ENCODE peak calls at places on chromosomes 1 and 21, in eight cellular contexts. One of them, this sample, is unnamed.

GRCh38 chr1:47578026-47578861 is 140.4 kb downstream of the FOXD2 start:
- DNase-seq in islet precursor cell: peak; percentile 97
- DNase-seq in cerebellar nuclear complex: no peak
- DNase-seq in GM19239: no peak
- DNase-seq in NCI-H2107: no peak
- DNase-seq in MV-4-11: no peak
- DNase-seq in memory B cell: no peak
- DNase-seq in naive thymus-derived CD4-positive, alpha-beta T cell: no peak
- DNase-seq in this sample: no peak

GRCh38 chr1:39679821-39680220 is 7.9 kb upstream of the NT5C1A start:
- DNase-seq in GM19239: no peak
- DNase-seq in NCI-H2107: no peak
- DNase-seq in naive thymus-derived CD4-positive, alpha-beta T cell: no peak
- DNase-seq in cerebellar nuclear complex: no peak
- DNase-seq in memory B cell: no peak
- DNase-seq in islet precursor cell: no peak
- DNase-seq in MV-4-11: no peak
- DNase-seq in this sample: no peak

GRCh38 chr21:46111857-46112730 is 14.2 kb downstream of the COL6A2 start:
- DNase-seq in naive thymus-derived CD4-positive, alpha-beta T cell: no peak
- DNase-seq in islet precursor cell: peak; percentile 50
- DNase-seq in MV-4-11: no peak
- DNase-seq in cerebellar nuclear complex: no peak
- DNase-seq in memory B cell: peak; percentile 6
- DNase-seq in GM19239: no peak
- DNase-seq in NCI-H2107: no peak
- DNase-seq in this sample: no peak

GRCh38 chr1:221858758-221859157 is 116.9 kb upstream of the DUSP10 start:
- DNase-seq in MV-4-11: no peak
- DNase-seq in islet precursor cell: no peak
- DNase-seq in cerebellar nuclear complex: no peak
- DNase-seq in NCI-H2107: no peak
- DNase-seq in GM19239: no peak
- DNase-seq in naive thymus-derived CD4-positive, alpha-beta T cell: no peak
- DNase-seq in memory B cell: no peak
- DNase-seq in this sample: no peak

GRCh38 chr1:215682232-215682631 is 115.1 kb downstream of the KCTD3 start:
- DNase-seq in MV-4-11: no peak
- DNase-seq in islet precursor cell: no peak
- DNase-seq in NCI-H2107: peak; percentile 8
- DNase-seq in memory B cell: no peak
- DNase-seq in cerebellar nuclear complex: no peak
- DNase-seq in naive thymus-derived CD4-positive, alpha-beta T cell: no peak
- DNase-seq in GM19239: no peak
- DNase-seq in this sample: no peak

GRCh38 chr1:106063510-106063909 is 993.0 kb upstream of the PRMT6 start:
- DNase-seq in GM19239: no peak
- DNase-seq in islet precursor cell: no peak
- DNase-seq in NCI-H2107: no peak
- DNase-seq in cerebellar nuclear complex: no peak
- DNase-seq in MV-4-11: no peak
- DNase-seq in naive thymus-derived CD4-positive, alpha-beta T cell: no peak
- DNase-seq in memory B cell: no peak
- DNase-seq in this sample: no peak

GRCh38 chr1:104132386-104132973 is 382.8 kb downstream of the AMY1C start:
- DNase-seq in NCI-H2107: no peak
- DNase-seq in GM19239: peak; percentile 1
- DNase-seq in cerebellar nuclear complex: no peak
- DNase-seq in islet precursor cell: peak; percentile 60
- DNase-seq in naive thymus-derived CD4-positive, alpha-beta T cell: no peak
- DNase-seq in memory B cell: no peak
- DNase-seq in MV-4-11: peak; percentile 37
- DNase-seq in this sample: no peak

GRCh38 chr1:234751678-234752077 is 141.7 kb upstream of the IRF2BP2 start:
- DNase-seq in cerebellar nuclear complex: no peak
- DNase-seq in naive thymus-derived CD4-positive, alpha-beta T cell: no peak
- DNase-seq in MV-4-11: no peak
- DNase-seq in NCI-H2107: no peak
- DNase-seq in GM19239: no peak
- DNase-seq in islet precursor cell: no peak
- DNase-seq in memory B cell: no peak
- DNase-seq in this sample: no peak

GRCh38 chr1:94020764-94021579 is 100.0 kb downstream of the ABCA4 start:
- DNase-seq in GM19239: no peak
- DNase-seq in islet precursor cell: peak; percentile 54
- DNase-seq in naive thymus-derived CD4-positive, alpha-beta T cell: no peak
- DNase-seq in cerebellar nuclear complex: no peak
- DNase-seq in NCI-H2107: no peak
- DNase-seq in memory B cell: no peak
- DNase-seq in MV-4-11: no peak
- DNase-seq in this sample: no peak

GRCh38 chr1:226034482-226034881 is 28.0 kb upstream of the H3-3A start:
- DNase-seq in GM19239: no peak
- DNase-seq in MV-4-11: peak; percentile 98
- DNase-seq in cerebellar nuclear complex: peak; percentile 64
- DNase-seq in islet precursor cell: peak; percentile 60
- DNase-seq in memory B cell: no peak
- DNase-seq in naive thymus-derived CD4-positive, alpha-beta T cell: no peak
- DNase-seq in NCI-H2107: no peak
- DNase-seq in this sample: peak; percentile 97

GRCh38 chr1:159881930-159882839 is 17.8 kb downstream of the CFAP45 start:
- DNase-seq in naive thymus-derived CD4-positive, alpha-beta T cell: peak; percentile 9
- DNase-seq in GM19239: no peak
- DNase-seq in MV-4-11: peak; percentile 40
- DNase-seq in islet precursor cell: no peak
- DNase-seq in cerebellar nuclear complex: no peak
- DNase-seq in NCI-H2107: peak; percentile 71
- DNase-seq in memory B cell: no peak
- DNase-seq in this sample: no peak

GRCh38 chr1:197989058-197989457 is 71.9 kb downstream of the LHX9 start:
- DNase-seq in GM19239: no peak
- DNase-seq in memory B cell: no peak
- DNase-seq in NCI-H2107: no peak
- DNase-seq in islet precursor cell: no peak
- DNase-seq in naive thymus-derived CD4-positive, alpha-beta T cell: no peak
- DNase-seq in cerebellar nuclear complex: no peak
- DNase-seq in MV-4-11: peak; percentile 26
- DNase-seq in this sample: no peak

GRCh38 chr1:145690587-145691558 is 16.3 kb downstream of the PDZK1 start:
- DNase-seq in GM19239: peak; percentile 73
- DNase-seq in naive thymus-derived CD4-positive, alpha-beta T cell: peak; percentile 33
- DNase-seq in NCI-H2107: no peak
- DNase-seq in MV-4-11: peak; percentile 76
- DNase-seq in islet precursor cell: peak; percentile 81
- DNase-seq in memory B cell: no peak
- DNase-seq in cerebellar nuclear complex: no peak
- DNase-seq in this sample: no peak

GRCh38 chr1:2987773-2988172 is 33.5 kb upstream of the ACTRT2 start:
- DNase-seq in cerebellar nuclear complex: no peak
- DNase-seq in memory B cell: no peak
- DNase-seq in GM19239: no peak
- DNase-seq in NCI-H2107: no peak
- DNase-seq in islet precursor cell: no peak
- DNase-seq in naive thymus-derived CD4-positive, alpha-beta T cell: no peak
- DNase-seq in MV-4-11: no peak
- DNase-seq in this sample: no peak

GRCh38 chr1:64934115-64934880 is 32.1 kb downstream of the JAK1 start:
- DNase-seq in MV-4-11: peak; percentile 54
- DNase-seq in cerebellar nuclear complex: no peak
- DNase-seq in memory B cell: no peak
- DNase-seq in NCI-H2107: no peak
- DNase-seq in naive thymus-derived CD4-positive, alpha-beta T cell: no peak
- DNase-seq in GM19239: no peak
- DNase-seq in islet precursor cell: peak; percentile 59
- DNase-seq in this sample: no peak

GRCh38 chr1:24939657-24940193 is 9.6 kb upstream of the RUNX3 start:
- DNase-seq in GM19239: no peak
- DNase-seq in naive thymus-derived CD4-positive, alpha-beta T cell: no peak
- DNase-seq in islet precursor cell: no peak
- DNase-seq in cerebellar nuclear complex: no peak
- DNase-seq in NCI-H2107: no peak
- DNase-seq in MV-4-11: no peak
- DNase-seq in memory B cell: no peak
- DNase-seq in this sample: no peak

GRCh38 chr1:21624577-21625389 is 44.4 kb downstream of the RAP1GAP start:
- DNase-seq in naive thymus-derived CD4-positive, alpha-beta T cell: no peak
- DNase-seq in cerebellar nuclear complex: no peak
- DNase-seq in GM19239: no peak
- DNase-seq in MV-4-11: no peak
- DNase-seq in NCI-H2107: no peak
- DNase-seq in memory B cell: no peak
- DNase-seq in islet precursor cell: no peak
- DNase-seq in this sample: no peak

GRCh38 chr1:33096358-33097005 is 15.5 kb downstream of the AZIN2 start:
- DNase-seq in GM19239: no peak
- DNase-seq in MV-4-11: no peak
- DNase-seq in memory B cell: no peak
- DNase-seq in naive thymus-derived CD4-positive, alpha-beta T cell: no peak
- DNase-seq in cerebellar nuclear complex: no peak
- DNase-seq in NCI-H2107: no peak
- DNase-seq in islet precursor cell: no peak
- DNase-seq in this sample: no peak

GRCh38 chr1:244067893-244068292 is 16.8 kb downstream of the ZBTB18 start:
- DNase-seq in islet precursor cell: no peak
- DNase-seq in cerebellar nuclear complex: no peak
- DNase-seq in NCI-H2107: no peak
- DNase-seq in MV-4-11: no peak
- DNase-seq in memory B cell: no peak
- DNase-seq in GM19239: no peak
- DNase-seq in naive thymus-derived CD4-positive, alpha-beta T cell: no peak
- DNase-seq in this sample: no peak

GRCh38 chr21:45578811-45579381 is 36.7 kb upstream of the SLC19A1 start:
- DNase-seq in GM19239: no peak
- DNase-seq in naive thymus-derived CD4-positive, alpha-beta T cell: no peak
- DNase-seq in MV-4-11: no peak
- DNase-seq in islet precursor cell: peak; percentile 22
- DNase-seq in cerebellar nuclear complex: no peak
- DNase-seq in memory B cell: no peak
- DNase-seq in NCI-H2107: no peak
- DNase-seq in this sample: no peak

GRCh38 chr1:2474933-2475371 is 1.1 kb upstream of the PLCH2 start:
- DNase-seq in islet precursor cell: no peak
- DNase-seq in cerebellar nuclear complex: no peak
- DNase-seq in MV-4-11: no peak
- DNase-seq in GM19239: no peak
- DNase-seq in memory B cell: no peak
- DNase-seq in NCI-H2107: no peak
- DNase-seq in naive thymus-derived CD4-positive, alpha-beta T cell: no peak
- DNase-seq in this sample: no peak

GRCh38 chr1:195866383-195867222 is 741.6 kb downstream of the KCNT2 start:
- DNase-seq in MV-4-11: no peak
- DNase-seq in memory B cell: no peak
- DNase-seq in cerebellar nuclear complex: no peak
- DNase-seq in islet precursor cell: no peak
- DNase-seq in naive thymus-derived CD4-positive, alpha-beta T cell: no peak
- DNase-seq in NCI-H2107: no peak
- DNase-seq in GM19239: no peak
- DNase-seq in this sample: no peak

GRCh38 chr21:41634858-41635257 is 126.9 kb upstream of the TMPRSS2 start:
- DNase-seq in MV-4-11: no peak
- DNase-seq in naive thymus-derived CD4-positive, alpha-beta T cell: no peak
- DNase-seq in memory B cell: no peak
- DNase-seq in islet precursor cell: no peak
- DNase-seq in cerebellar nuclear complex: no peak
- DNase-seq in NCI-H2107: no peak
- DNase-seq in GM19239: no peak
- DNase-seq in this sample: no peak

GRCh38 chr1:32273389-32274208 is 18.3 kb upstream of the HDAC1 start:
- DNase-seq in NCI-H2107: no peak
- DNase-seq in cerebellar nuclear complex: no peak
- DNase-seq in memory B cell: no peak
- DNase-seq in islet precursor cell: peak; percentile 91
- DNase-seq in MV-4-11: no peak
- DNase-seq in GM19239: no peak
- DNase-seq in naive thymus-derived CD4-positive, alpha-beta T cell: peak; percentile 88
- DNase-seq in this sample: no peak

GRCh38 chr1:15973772-15974171 is 2.1 kb downstream of the ZBTB17 start:
- DNase-seq in MV-4-11: no peak
- DNase-seq in NCI-H2107: no peak
- DNase-seq in islet precursor cell: no peak
- DNase-seq in memory B cell: no peak
- DNase-seq in GM19239: no peak
- DNase-seq in naive thymus-derived CD4-positive, alpha-beta T cell: no peak
- DNase-seq in cerebellar nuclear complex: no peak
- DNase-seq in this sample: no peak

GRCh38 chr1:244050835-244051444 is at the start of gene ZBTB18:
- DNase-seq in naive thymus-derived CD4-positive, alpha-beta T cell: no peak
- DNase-seq in GM19239: no peak
- DNase-seq in MV-4-11: no peak
- DNase-seq in NCI-H2107: peak; percentile 14
- DNase-seq in islet precursor cell: peak; percentile 75
- DNase-seq in memory B cell: no peak
- DNase-seq in cerebellar nuclear complex: peak; percentile 87
- DNase-seq in this sample: no peak

GRCh38 chr1:1376551-1377226 is 1.7 kb upstream of the AURKAIP1 start:
- DNase-seq in naive thymus-derived CD4-positive, alpha-beta T cell: no peak
- DNase-seq in cerebellar nuclear complex: no peak
- DNase-seq in memory B cell: no peak
- DNase-seq in GM19239: no peak
- DNase-seq in MV-4-11: no peak
- DNase-seq in islet precursor cell: no peak
- DNase-seq in NCI-H2107: no peak
- DNase-seq in this sample: no peak

GRCh38 chr1:156445789-156446263 is 54.7 kb downstream of the MEF2D start:
- DNase-seq in naive thymus-derived CD4-positive, alpha-beta T cell: peak; percentile 77
- DNase-seq in MV-4-11: peak; percentile 76
- DNase-seq in GM19239: peak; percentile 57
- DNase-seq in cerebellar nuclear complex: peak; percentile 72
- DNase-seq in NCI-H2107: peak; percentile 82
- DNase-seq in islet precursor cell: peak; percentile 96
- DNase-seq in memory B cell: peak; percentile 71
- DNase-seq in this sample: no peak

This sample was measured in GF-D8.